ENCODE peak calls at places on chromosomes 4 and X, in ten cellular contexts. F is T follicular helper cell, V is GM12864, T is fibroblast of mammary gland, P is AG04449, S is GM10248, C is NCI-H345, O is PC-3, U is nucleus accumbens, M is NB4. Q is an unnamed sample.

GRCh38 chr4:35885081-35885480 is 359.2 kb downstream of the ARAP2 start:
- DNase-seq in M (no peak), F (no peak), S (no peak), V (no peak), C (no peak), U (no peak), O (no peak), P (no peak), T (no peak), Q (no peak)

GRCh38 chrX:69073721-69074120 is 91.5 kb downstream of the PJA1 start:
- DNase-seq in U (no peak), M (no peak), T (no peak), S (no peak), V (no peak), P (no peak), O (no peak), C (no peak), F (no peak), Q (no peak)

GRCh38 chr4:3644849-3645627 is 112.8 kb upstream of the LRPAP1 start:
- DNase-seq in C (no peak), F (no peak), V (no peak), P (no peak), T (peak; percentile 27), U (no peak), S (no peak), M (peak; percentile 77), O (peak; percentile 50), Q (no peak)

GRCh38 chr4:155288999-155289398 is 80.6 kb downstream of the NPY2R start:
- DNase-seq in P (no peak), O (no peak), U (no peak), M (no peak), T (no peak), F (no peak), V (no peak), C (no peak), S (no peak), Q (no peak)

GRCh38 chr4:2388430-2389182 is 29.8 kb downstream of the ZFYVE28 start:
- DNase-seq in P (no peak), M (peak; percentile 39), U (no peak), F (no peak), S (no peak), C (no peak), T (peak; percentile 36), V (no peak), O (no peak), Q (no peak)

GRCh38 chr4:25890653-25891485 is 23.2 kb upstream of the SMIM20 start:
- DNase-seq in M (no peak), P (no peak), C (peak; percentile 10), F (no peak), V (no peak), O (no peak), T (no peak), U (no peak), S (no peak), Q (no peak)

GRCh38 chr4:109506890-109507289 is 53.2 kb upstream of the MCUB start:
- DNase-seq in O (peak; percentile 5), M (no peak), F (no peak), C (no peak), P (no peak), V (no peak), S (no peak), U (no peak), T (no peak), Q (no peak)

GRCh38 chr4:129342820-129343219 is 246.9 kb downstream of the C4orf33 start:
- DNase-seq in P (peak; percentile 28), F (no peak), U (no peak), O (peak; percentile 61), T (peak; percentile 86), C (no peak), V (no peak), S (no peak), M (peak; percentile 82), Q (no peak)

GRCh38 chrX:2967998-2968909 is 38.1 kb upstream of the ARSH start:
- DNase-seq in S (no peak), F (no peak), T (peak; percentile 55), V (no peak), P (no peak), O (peak; percentile 50), C (no peak), U (no peak), M (no peak), Q (no peak)

GRCh38 chrX:20046270-20046669 is 55.4 kb upstream of the BCLAF3 start:
- DNase-seq in T (no peak), C (no peak), M (no peak), S (no peak), V (no peak), F (no peak), P (no peak), O (no peak), U (no peak), Q (no peak)

Q was measured in CD4-positive, alpha-beta T cell.